ENCODE peak calls at places on chromosomes 7 and 10, in six cellular contexts. V, S, J, Z, C and N are unnamed samples.
A peak's percentile ranks its signal among the peaks of the same experiment; 100 is the strongest.

GRCh38 chr7:49852619-49853462 is 79.4 kb downstream of the VWC2 start:
- DNase-seq in C (peak; percentile 39), S (peak; percentile 75), V (peak; percentile 25), Z (peak; percentile 13), J (peak; percentile 68), N (peak; percentile 81)

GRCh38 chr10:126902157-126902556 is 3.1 kb upstream of the DOCK1 start:
- DNase-seq in Z (peak; percentile 69), V (no peak), S (no peak), J (no peak), C (peak; percentile 9), N (no peak)

GRCh38 chr10:33376976-33377657 is 42.6 kb upstream of the NRP1 start:
- DNase-seq in J (no peak), C (no peak), Z (peak; percentile 10), V (no peak), S (no peak), N (no peak)

GRCh38 chr7:129431911-129432643 is 2.2 kb upstream of the STRIP2 start:
- DNase-seq in C (no peak), Z (no peak), V (no peak), S (no peak), J (peak; percentile 37), N (no peak)

GRCh38 chr10:111972109-111972508 is 211.5 kb downstream of the GPAM start:
- DNase-seq in Z (no peak), V (no peak), S (no peak), C (peak; percentile 31), J (no peak), N (no peak)

GRCh38 chr7:63039882-63040281 is 958.8 kb upstream of the ZNF722 start:
- DNase-seq in V (no peak), Z (no peak), S (no peak), C (no peak), J (no peak), N (no peak)

GRCh38 chr10:109953745-109954144 is 30.4 kb upstream of the XPNPEP1 start:
- DNase-seq in S (no peak), J (no peak), V (no peak), Z (no peak), C (no peak), N (no peak)

GRCh38 chr10:79490400-79491081 is 21.8 kb upstream of the EIF5AL1 start:
- DNase-seq in Z (no peak), V (peak; percentile 32), C (no peak), S (no peak), J (no peak), N (no peak)

GRCh38 chr10:58578366-58578765 is 65.7 kb downstream of the BICC1 start:
- DNase-seq in Z (no peak), S (no peak), V (no peak), J (no peak), C (no peak), N (no peak)

GRCh38 chr7:90980545-90980944 is 283.7 kb upstream of the FZD1 start:
- DNase-seq in S (no peak), V (no peak), C (no peak), Z (no peak), J (no peak), N (no peak)

GRCh38 chr7:12895296-12895695 is 207.9 kb downstream of the ARL4A start:
- DNase-seq in S (no peak), J (no peak), Z (no peak), C (no peak), V (no peak), N (no peak)

GRCh38 chr10:114638874-114639625 is 19.0 kb downstream of the ABLIM1 start:
- DNase-seq in Z (no peak), V (no peak), J (no peak), C (no peak), S (no peak), N (no peak)

GRCh38 chr10:31146496-31147219 is 115.0 kb upstream of the ZNF438 start:
- DNase-seq in Z (peak; percentile 60), S (no peak), V (no peak), C (no peak), J (no peak), N (no peak)

GRCh38 chr10:112361951-112362770 is 11.8 kb upstream of the ACSL5 start:
- DNase-seq in C (no peak), Z (no peak), S (no peak), J (no peak), V (no peak), N (no peak)

GRCh38 chr10:69644658-69645295 is 14.7 kb downstream of the FAM241B start:
- DNase-seq in C (peak; percentile 21), Z (peak; percentile 35), J (peak; percentile 91), V (peak; percentile 81), S (peak; percentile 86), N (peak; percentile 60)

DNA sequence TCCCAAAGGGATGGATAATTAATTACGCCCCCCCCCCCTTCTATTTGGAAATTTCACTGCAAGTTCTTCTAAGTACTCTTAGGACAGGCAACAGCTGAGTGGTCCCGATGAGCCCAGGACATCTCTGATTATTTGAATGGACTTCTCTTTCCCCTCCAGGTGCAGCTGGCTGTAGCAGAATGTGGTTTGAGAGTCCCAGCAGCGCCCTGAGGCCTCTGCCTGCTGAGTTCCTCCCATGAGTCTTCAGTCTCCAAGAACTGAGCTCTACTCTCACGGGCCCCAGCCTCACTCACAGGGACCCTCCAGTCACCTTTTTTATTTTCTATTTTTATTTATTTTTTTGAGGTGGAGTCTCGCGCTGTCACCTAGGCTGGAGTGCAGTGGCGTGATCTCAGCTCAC is 63.6 kb upstream of the SFMBT2 start:
- DNase-seq in Z (no peak), S (no peak), C (no peak), J (no peak), V (no peak), N (no peak)
- TF ChIP-seq JUND in Z (no peak), S (no peak), C (no peak), J (no peak), V (no peak), N (no peak)

DNA sequence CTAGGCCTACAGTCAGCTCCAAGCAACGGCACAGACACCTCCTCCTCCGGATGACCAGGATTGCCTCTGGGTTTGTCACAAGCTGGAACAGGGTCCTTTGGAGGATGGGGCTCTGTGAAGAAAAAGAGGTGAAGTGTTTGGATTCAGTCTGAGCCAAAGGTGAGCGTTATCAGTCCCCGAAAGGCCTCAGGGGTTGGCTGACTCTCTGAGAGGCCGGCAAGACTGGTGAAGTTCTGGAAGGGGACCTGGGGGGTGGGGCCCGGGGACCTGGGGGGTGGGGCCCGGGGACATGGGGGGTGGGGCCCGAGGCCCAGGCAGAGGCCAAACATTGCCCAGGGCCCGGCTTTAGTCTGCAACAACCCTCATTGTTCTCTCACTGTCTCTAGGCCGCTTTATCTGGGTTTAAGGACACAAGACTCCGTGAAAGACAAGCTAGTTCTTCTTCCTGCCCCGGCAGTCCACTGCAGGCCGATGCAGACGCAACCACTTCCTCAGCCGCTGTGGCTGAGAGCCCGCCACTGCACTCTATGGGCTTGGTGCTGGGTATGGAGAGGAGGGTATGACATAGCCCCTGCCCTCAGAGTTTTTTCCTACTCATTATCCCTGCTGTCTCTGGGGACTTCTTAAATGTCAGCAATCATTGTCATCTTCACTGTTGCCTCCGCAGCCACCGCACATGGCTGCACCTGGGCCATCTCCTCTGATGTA is 27.4 kb upstream of the PSAP start:
- DNase-seq in S (no peak), J (no peak), V (peak; percentile 67), C (no peak), Z (no peak), N (no peak)
- TF ChIP-seq JUND in S (no peak), J (no peak), V (no peak), C (no peak), Z (no peak), N (no peak)

GRCh38 chr10:6699336-6699735 is 119.3 kb upstream of the PRKCQ start:
- DNase-seq in C (no peak), S (no peak), Z (no peak), J (no peak), V (no peak), N (no peak)
- TF ChIP-seq JUND in C (no peak), S (no peak), Z (no peak), J (no peak), V (no peak), N (no peak)

GRCh38 chr7:1026721-1027151 is 17.6 kb upstream of the GPR146 start:
- DNase-seq in Z (no peak), C (no peak), V (no peak), S (no peak), J (no peak), N (no peak)
- TF ChIP-seq JUND in Z (no peak), C (no peak), V (no peak), S (no peak), J (no peak), N (no peak)

GRCh38 chr7:158973941-158974785 is 117.8 kb downstream of the DYNC2I1 start:
- DNase-seq in S (no peak), C (no peak), Z (no peak), J (no peak), V (no peak), N (no peak)
- TF ChIP-seq JUND in S (no peak), C (no peak), Z (no peak), J (no peak), V (no peak), N (no peak)

GRCh38 chr7:148523550-148523949 is 67.0 kb upstream of the C7orf33 start:
- DNase-seq in J (no peak), Z (no peak), S (no peak), V (no peak), C (no peak), N (no peak)
- TF ChIP-seq JUND in J (no peak), Z (no peak), S (no peak), V (no peak), C (no peak), N (no peak)

GRCh38 chr7:143042821-143043271 is 9.3 kb upstream of the OR6V1 start:
- DNase-seq in C (peak; percentile 78), J (no peak), Z (no peak), S (no peak), V (no peak), N (no peak)
- TF ChIP-seq JUND in C (no peak), J (no peak), Z (no peak), S (no peak), V (no peak), N (no peak)

DNA sequence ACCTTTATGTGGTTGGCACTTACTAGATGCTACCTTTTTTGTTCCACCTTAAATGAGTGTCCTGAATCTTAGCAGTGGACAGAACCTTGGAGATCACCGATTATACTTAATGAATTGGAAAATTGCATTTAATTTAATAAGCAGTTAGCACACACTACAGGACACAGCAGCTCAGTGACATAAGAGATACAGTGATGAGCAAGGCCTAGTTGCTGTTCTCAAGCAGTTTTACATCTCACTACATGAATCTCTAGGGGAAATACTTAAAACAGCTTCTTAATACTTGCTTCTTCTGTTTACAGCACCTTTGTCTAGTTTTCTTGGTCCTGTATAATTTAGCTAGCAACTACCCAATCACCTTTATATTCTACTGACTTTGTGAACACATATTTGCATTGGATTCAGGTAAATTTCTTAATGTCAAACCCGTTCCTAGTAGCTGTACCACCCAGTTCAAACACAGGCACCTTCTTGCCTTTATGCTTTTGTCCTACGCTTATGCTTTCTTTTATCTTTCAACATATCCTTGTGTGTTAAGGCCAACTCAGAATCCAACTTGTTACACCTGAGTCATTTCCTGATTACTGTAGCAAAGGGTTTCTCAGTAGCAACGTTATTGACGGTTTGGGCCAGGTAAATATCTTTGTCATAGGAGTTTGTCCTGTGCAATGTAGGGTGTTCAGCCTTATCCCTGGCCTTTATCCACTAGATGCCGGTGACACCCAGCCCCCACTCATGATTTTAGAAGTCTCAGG is 1.8 kb downstream of the STAM start:
- DNase-seq in Z (no peak), J (no peak), C (peak; percentile 41), S (no peak), V (no peak), N (no peak)
- TF ChIP-seq JUND in Z (peak; percentile 31), J (no peak), C (no peak), S (no peak), V (peak; percentile 29), N (no peak)

GRCh38 chr7:8232999-8233847 is 28.7 kb downstream of the ICA1 start:
- DNase-seq in S (no peak), C (no peak), J (no peak), V (peak; percentile 77), Z (no peak), N (no peak)
- TF ChIP-seq JUND in S (no peak), C (no peak), J (no peak), V (peak; percentile 95), Z (no peak), N (no peak)